ENCODE peak calls at places on chromosomes 13 and 19, in eight cellular contexts. B is A549, M is tibial nerve, U is ovary, D is stomach, Y is SK-N-SH, W is GM12878, E is K562. I is an unnamed sample.

GRCh38 chr19:7018828-7019227 is 2.4 kb downstream of the MBD3L2B start:
- DNase-seq in E (no peak), B (no peak), W (no peak), Y (no peak), M (no peak), D (no peak), U (no peak), I (no peak)

GRCh38 chr19:38744298-38744681 is at the start of gene CAPN12:
- DNase-seq in E (peak; percentile 40), M (no peak), U (no peak), W (no peak), Y (no peak), B (no peak), D (no peak), I (no peak)

GRCh38 chr13:20831933-20832332 is 58.2 kb upstream of the EEF1AKMT1 start:
- DNase-seq in W (no peak), D (no peak), U (no peak), M (no peak), B (no peak), E (no peak), Y (no peak), I (no peak)

GRCh38 chr13:92136449-92137180 is 738.2 kb downstream of the GPC5 start:
- DNase-seq in M (no peak), W (no peak), Y (no peak), D (no peak), B (no peak), U (no peak), E (no peak), I (no peak)

GRCh38 chr19:43624933-43625332 is 5.5 kb upstream of the ZNF428 start:
- DNase-seq in M (no peak), D (peak; percentile 70), W (no peak), E (peak; percentile 92), B (no peak), Y (no peak), U (peak; percentile 44), I (peak; percentile 82)

GRCh38 chr19:43777163-43777700 is 3.5 kb downstream of the KCNN4 start:
- DNase-seq in E (peak; percentile 79), M (no peak), D (no peak), B (peak; percentile 57), W (no peak), U (no peak), Y (peak; percentile 69), I (no peak)

GRCh38 chr13:24032252-24032651 is 128.3 kb upstream of the SPATA13 start:
- DNase-seq in M (no peak), W (no peak), D (no peak), E (no peak), B (no peak), U (no peak), Y (no peak), I (no peak)

GRCh38 chr19:50380137-50380536 is 3.9 kb downstream of the NR1H2 start:
- DNase-seq in Y (no peak), W (no peak), M (no peak), E (no peak), D (no peak), U (no peak), B (no peak), I (no peak)

GRCh38 chr13:48827709-48828108 is 148.0 kb upstream of the FNDC3A start:
- DNase-seq in W (no peak), Y (no peak), E (no peak), B (no peak), D (no peak), U (no peak), M (no peak), I (no peak)

GRCh38 chr19:48390188-48391099 is 907 bp downstream of the KDELR1 start:
- DNase-seq in E (peak; percentile 79), D (peak; percentile 70), Y (peak; percentile 84), W (no peak), M (peak; percentile 21), B (no peak), U (peak; percentile 61), I (peak; percentile 75)

GRCh38 chr13:111661776-111662175 is 341.3 kb downstream of the TEX29 start:
- DNase-seq in E (no peak), U (no peak), M (no peak), B (no peak), D (no peak), W (no peak), Y (no peak), I (no peak)

GRCh38 chr13:71087432-71087831 is 779.6 kb downstream of the DACH1 start:
- DNase-seq in M (no peak), B (no peak), W (no peak), D (no peak), E (no peak), U (no peak), Y (no peak), I (no peak)

GRCh38 chr13:71089105-71089504 is 777.9 kb downstream of the DACH1 start:
- DNase-seq in B (no peak), D (no peak), Y (no peak), W (no peak), M (no peak), E (no peak), U (no peak), I (no peak)

GRCh38 chr13:71087006-71087405 is 780.0 kb downstream of the DACH1 start:
- DNase-seq in U (no peak), D (no peak), W (no peak), E (no peak), Y (no peak), B (no peak), M (no peak), I (no peak)
- TF ChIP-seq EP300 in U (no peak), D (no peak), W (no peak), E (no peak), Y (no peak), B (no peak), M (no peak), I (no peak)

DNA sequence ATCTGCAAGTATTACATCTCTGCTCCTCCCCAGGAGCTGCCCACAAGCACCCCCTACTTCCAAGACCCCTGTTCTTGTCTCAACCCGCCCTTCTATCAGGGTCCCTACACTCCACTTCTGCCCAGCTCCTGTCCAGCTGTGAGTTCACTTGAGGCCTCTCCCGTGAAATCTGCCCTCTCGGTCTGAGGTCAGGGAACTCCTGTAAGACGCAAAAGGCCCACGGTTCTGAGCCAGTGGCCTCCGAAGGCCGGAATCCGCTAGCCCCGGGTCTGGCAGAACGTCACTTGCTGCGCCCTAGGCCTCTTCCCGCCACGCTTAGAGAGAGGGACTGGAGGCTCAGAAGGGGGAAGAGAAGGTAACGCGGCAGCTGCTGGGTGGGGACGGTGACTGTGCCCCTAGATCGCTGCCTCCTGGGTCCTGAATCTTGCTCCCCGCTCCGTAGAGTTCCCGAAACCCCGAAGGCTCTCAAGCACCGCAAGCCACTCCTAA is 912 bp upstream of the FARP1 start:
- DNase-seq in Y (peak; percentile 17), M (no peak), B (no peak), W (no peak), E (no peak), U (peak; percentile 24), D (peak; percentile 27), I (peak; percentile 38)
- H3K4me3 ChIP-seq in Y (no peak overlapping the region), M (peak overlapping the region; percentile 72), B (peak overlapping the region; percentile 96), W (no peak overlapping the region), E (no peak overlapping the region), U (peak overlapping the region; percentile 38), D (peak overlapping the region; percentile 88), I (peak overlapping the region; percentile 87)

DNA sequence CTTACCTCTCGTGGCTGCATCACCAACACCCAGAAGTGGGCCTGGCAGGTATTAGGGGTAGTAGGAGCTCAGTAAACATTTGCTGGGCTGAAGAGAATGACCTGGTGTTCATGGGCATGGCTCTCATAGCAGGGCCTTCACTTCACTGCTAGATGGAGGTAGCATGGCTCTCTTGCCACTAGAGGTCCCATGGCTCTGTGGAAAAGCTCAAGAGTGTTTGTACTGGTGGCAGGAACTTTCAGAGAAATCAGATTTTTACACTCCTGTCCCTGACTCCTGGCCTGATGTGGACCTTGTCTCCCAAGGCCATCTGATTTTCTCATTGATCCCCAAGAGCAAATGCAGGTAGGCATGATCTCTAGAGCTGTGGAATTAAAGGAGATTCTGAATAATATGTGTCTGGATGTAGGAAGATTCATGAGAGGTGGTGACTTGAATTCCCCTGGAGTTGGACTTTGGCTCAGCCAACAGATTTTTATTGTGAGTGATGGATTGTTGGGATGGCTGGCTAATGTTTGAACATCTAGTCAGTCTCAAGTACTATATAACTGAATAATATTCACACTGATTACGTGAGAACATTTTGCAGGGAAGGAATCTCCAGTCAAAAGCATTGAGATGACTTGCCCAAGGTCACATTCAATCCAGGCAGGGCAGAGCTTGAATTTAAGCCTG is 5.8 kb downstream of the ZNF574 start:
- DNase-seq in U (no peak), W (no peak), E (no peak), Y (peak; percentile 57), B (peak; percentile 95), D (no peak), M (no peak), I (no peak)
- TF ChIP-seq EP300 in U (no peak), W (no peak), E (no peak), Y (no peak), B (no peak), D (no peak), M (no peak), I (no peak)

DNA sequence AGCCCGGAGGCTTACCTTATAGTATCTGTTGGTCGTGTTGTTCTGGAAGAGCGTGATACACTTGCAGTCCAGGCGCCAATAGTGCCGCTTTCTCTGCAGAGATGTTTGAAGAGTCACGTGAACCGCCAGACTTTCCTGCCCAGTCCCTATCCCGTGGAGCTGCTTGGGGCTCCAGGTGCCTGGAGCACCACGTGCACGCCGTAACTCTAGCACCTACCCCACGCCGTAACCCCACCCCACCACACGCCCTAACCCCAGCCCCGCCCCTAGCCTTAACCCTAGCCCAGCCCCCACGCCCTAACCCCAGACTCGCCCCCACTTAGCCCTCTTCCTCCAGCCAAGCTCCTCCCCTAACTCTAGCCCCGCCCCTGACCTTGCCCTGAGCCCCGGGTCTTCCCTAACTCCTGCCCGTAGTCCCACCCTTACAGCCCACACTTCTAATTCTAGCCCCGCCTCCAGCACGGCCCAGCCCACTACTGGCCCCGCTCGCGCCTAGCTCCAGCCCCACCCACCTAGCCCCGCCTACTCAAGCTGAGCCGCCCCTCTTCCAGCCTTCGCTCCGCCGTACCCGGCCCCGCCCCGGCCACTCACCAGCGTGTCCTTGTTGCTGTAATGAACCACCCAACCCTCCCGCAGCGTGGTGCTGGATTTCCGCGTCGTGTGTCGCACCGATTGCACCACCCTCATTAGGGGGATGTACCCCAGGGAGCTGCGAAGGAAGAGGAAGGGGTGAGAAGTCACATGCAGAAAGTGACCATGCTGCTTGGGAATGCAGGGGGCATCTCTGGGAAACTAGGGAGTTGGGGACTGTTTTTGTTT is 19.6 kb downstream of the PRKD2 start:
- DNase-seq in Y (peak; percentile 72), M (peak; percentile 84), U (peak; percentile 93), E (peak; percentile 100), W (no peak), B (peak; percentile 82), D (peak; percentile 94), I (peak; percentile 96)
- H3K4me3 ChIP-seq in Y (no peak overlapping the region), M (peak overlapping the region; percentile 32), U (peak overlapping the region; percentile 16), E (peak overlapping the region; percentile 34), W (no peak overlapping the region), B (no peak overlapping the region), D (peak overlapping the region; percentile 32), I (no peak overlapping the region)

GRCh38 chr13:110396476-110396875 is 89.4 kb downstream of the COL4A2 start:
- DNase-seq in W (no peak), M (no peak), Y (no peak), B (no peak), E (no peak), U (no peak), D (no peak), I (no peak)
- TF ChIP-seq EP300 in W (no peak), M (no peak), Y (no peak), B (no peak), E (no peak), U (no peak), D (no peak), I (no peak)